ENCODE peak calls at places on chromosomes 11 and 22, in six cellular contexts. X, G, D, I, W and U are unnamed samples.

GRCh38 chr11:37811349-37811748 is 1213.3 kb upstream of the RAG2 start:
- DNase-seq in X (no peak), G (no peak), D (no peak), I (no peak), W (no peak), U (no peak)

GRCh38 chr11:6794637-6795036 is 4.9 kb downstream of the OR6A2 start:
- DNase-seq in X (no peak), G (no peak), D (no peak), I (no peak), W (no peak), U (no peak)

GRCh38 chr11:73178092-73178539 is 36.0 kb upstream of the FCHSD2 start:
- DNase-seq in X (peak), G (peak), D (peak), I (no peak), W (peak), U (peak)

GRCh38 chr11:8102965-8103364 is 22.0 kb downstream of the TUB start:
- DNase-seq in X (no peak), G (no peak), D (no peak), I (no peak), W (no peak), U (no peak)

GRCh38 chr11:113189909-113190667 is 124.3 kb upstream of the TTC12 start:
- DNase-seq in X (no peak), G (no peak), D (no peak), I (no peak), W (no peak), U (no peak)

GRCh38 chr22:37290737-37291136 is 8.4 kb downstream of the CYTH4 start:
- DNase-seq in X (no peak), G (no peak), D (no peak), I (no peak), W (no peak), U (no peak)

GRCh38 chr11:63613517-63614135 is 607 bp downstream of the PLAAT3 start:
- DNase-seq in X (peak), G (peak), D (no peak), I (no peak), W (no peak), U (no peak)

GRCh38 chr11:92131289-92131890 is 93.2 kb upstream of the FAT3 start:
- DNase-seq in X (no peak), G (no peak), D (no peak), I (no peak), W (no peak), U (no peak)

GRCh38 chr22:20298110-20298802 is 21.6 kb downstream of the DGCR6L start:
- DNase-seq in X (no peak), G (no peak), D (no peak), I (no peak), W (no peak), U (no peak)

GRCh38 chr11:8674859-8675258 is 7.6 kb downstream of the TRIM66 start:
- DNase-seq in X (no peak), G (no peak), D (no peak), I (no peak), W (no peak), U (no peak)

GRCh38 chr22:38213319-38214247 is 11.8 kb downstream of the MAFF start:
- DNase-seq in X (no peak), G (peak), D (no peak), I (no peak), W (no peak), U (no peak)

GRCh38 chr11:44065161-44065571 is 904 bp upstream of the ACCS start:
- DNase-seq in X (no peak), G (no peak), D (no peak), I (no peak), W (no peak), U (no peak)

GRCh38 chr11:44628730-44629361 is 63.4 kb downstream of the CD82 start:
- DNase-seq in X (peak), G (no peak), D (no peak), I (no peak), W (no peak), U (no peak)

GRCh38 chr22:19429950-19430889 is 1.3 kb downstream of the HIRA start:
- DNase-seq in X (peak), G (peak), D (no peak), I (no peak), W (no peak), U (no peak)

GRCh38 chr11:57276857-57277505 is 39.9 kb upstream of the APLNR start:
- DNase-seq in X (no peak), G (no peak), D (no peak), I (no peak), W (no peak), U (peak)